ENCODE peak calls at places on chromosome 11, in five cellular contexts. G, P, W, Q and Z are unnamed samples.
A peak's percentile ranks its signal among the peaks of the same experiment; 100 is the strongest.

GRCh38 chr11:117316197-117316961 is at the start of gene BACE1:
- DNase-seq in G (peak; percentile 67), P (no peak), W (no peak), Q (peak; percentile 93), Z (peak; percentile 85)

GRCh38 chr11:5937868-5938602 is 4.0 kb upstream of the OR56A3 start:
- DNase-seq in G (no peak), P (no peak), W (no peak), Q (no peak), Z (no peak)

GRCh38 chr11:36530840-36531239 is 20.8 kb upstream of the TRAF6 start:
- DNase-seq in G (no peak), P (no peak), W (no peak), Q (no peak), Z (no peak)

GRCh38 chr11:117861151-117862018 is 15.1 kb downstream of the FXYD6 start:
- DNase-seq in G (no peak), P (no peak), W (no peak), Q (peak; percentile 84), Z (no peak)

GRCh38 chr11:86676010-86676409 is 3.6 kb upstream of the ME3 start:
- DNase-seq in G (no peak), P (no peak), W (no peak), Q (no peak), Z (no peak)

GRCh38 chr11:92841719-92842118 is 127.7 kb upstream of the MTNR1B start:
- DNase-seq in G (peak; percentile 31), P (no peak), W (no peak), Q (no peak), Z (no peak)

GRCh38 chr11:3164138-3164539 is 971 bp downstream of the OSBPL5 start:
- DNase-seq in G (no peak), P (no peak), W (no peak), Q (no peak), Z (no peak)

GRCh38 chr11:1830500-1831223 is 4.1 kb upstream of the SYT8 start:
- DNase-seq in G (no peak), P (no peak), W (no peak), Q (no peak), Z (no peak)

GRCh38 chr11:76629133-76629852 is 41.3 kb downstream of the LRRC32 start:
- DNase-seq in G (peak; percentile 78), P (no peak), W (no peak), Q (no peak), Z (peak; percentile 77)

GRCh38 chr11:289706-290620 is 1.0 kb downstream of the PGGHG start:
- DNase-seq in G (no peak), P (no peak), W (no peak), Q (no peak), Z (no peak)

GRCh38 chr11:24531528-24531927 is 34.7 kb downstream of the LUZP2 start:
- DNase-seq in G (no peak), P (no peak), W (no peak), Q (no peak), Z (no peak)

GRCh38 chr11:87144266-87144665 is 106.5 kb downstream of the TMEM135 start:
- DNase-seq in G (no peak), P (no peak), W (no peak), Q (no peak), Z (no peak)